ENCODE peak calls at places on chromosome 18, in ten cellular contexts. A, M, W, C, L, I, F, J, Y and O are unnamed samples.

GRCh38 chr18:6954501-6954900 is 163.1 kb downstream of the LAMA1 start:
- DNase-seq in L (no peak), W (no peak), J (no peak), M (no peak), Y (no peak), I (no peak), C (no peak), F (no peak), A (no peak), O (no peak)

GRCh38 chr18:23580677-23581367 is 5.5 kb downstream of the NPC1 start:
- DNase-seq in Y (peak; percentile 59), J (no peak), M (peak; percentile 51), I (no peak), L (no peak), A (peak; percentile 40), W (no peak), F (peak; percentile 94), C (no peak), O (no peak)

GRCh38 chr18:63178526-63178880 is 141.1 kb downstream of the BCL2 start:
- DNase-seq in Y (no peak), F (no peak), I (no peak), A (no peak), J (no peak), W (no peak), C (no peak), M (peak; percentile 8), L (no peak), O (no peak)

GRCh38 chr18:7729858-7730257 is 162.7 kb downstream of the PTPRM start:
- DNase-seq in I (no peak), F (no peak), A (no peak), W (no peak), L (no peak), C (no peak), M (no peak), Y (no peak), J (no peak), O (no peak)

GRCh38 chr18:32768646-32769206 is 4.1 kb downstream of the KLHL14 start:
- DNase-seq in A (no peak), F (no peak), Y (no peak), W (no peak), M (no peak), I (no peak), L (no peak), C (no peak), J (no peak), O (no peak)

GRCh38 chr18:8816233-8816632 is 110.9 kb downstream of the MTCL1 start:
- DNase-seq in W (no peak), M (no peak), F (no peak), I (no peak), Y (peak; percentile 44), C (no peak), A (no peak), L (no peak), J (no peak), O (no peak)

GRCh38 chr18:60846396-60846795 is 473.8 kb upstream of the MC4R start:
- DNase-seq in M (peak; percentile 3), F (no peak), W (no peak), J (no peak), L (no peak), A (no peak), C (no peak), I (no peak), Y (no peak), O (no peak)

GRCh38 chr18:59837586-59837985 is 62.2 kb upstream of the PMAIP1 start:
- DNase-seq in I (peak; percentile 66), J (peak; percentile 10), C (peak; percentile 51), A (peak; percentile 69), Y (peak; percentile 78), L (no peak), M (peak; percentile 77), F (peak; percentile 67), W (peak; percentile 48), O (no peak)

GRCh38 chr18:31954349-31954748 is 11.4 kb upstream of the TRAPPC8 start:
- DNase-seq in F (peak; percentile 10), J (no peak), W (no peak), A (peak; percentile 67), C (no peak), Y (peak; percentile 63), M (peak; percentile 47), L (no peak), I (no peak), O (no peak)

GRCh38 chr18:62802523-62802922 is 87.2 kb downstream of the PHLPP1 start:
- DNase-seq in L (no peak), Y (peak; percentile 55), F (no peak), W (no peak), J (no peak), I (no peak), A (no peak), C (no peak), M (peak; percentile 41), O (no peak)

GRCh38 chr18:12750708-12751502 is 48.1 kb downstream of the PSMG2 start:
- DNase-seq in Y (no peak), F (no peak), W (no peak), I (no peak), C (no peak), A (no peak), M (no peak), J (no peak), L (no peak), O (no peak)

GRCh38 chr18:63834471-63835113 is 52.9 kb upstream of the SERPINB2 start:
- DNase-seq in W (no peak), A (peak; percentile 33), C (no peak), L (no peak), M (no peak), Y (no peak), F (no peak), I (no peak), J (no peak), O (no peak)

GRCh38 chr18:616380-616995 is 19.7 kb downstream of the CLUL1 start:
- DNase-seq in M (peak; percentile 73), L (no peak), Y (peak; percentile 77), A (peak; percentile 53), C (no peak), W (no peak), I (peak; percentile 50), J (no peak), F (peak; percentile 58), O (no peak)

GRCh38 chr18:23998811-23999210 is 15.7 kb upstream of the TTC39C start:
- DNase-seq in I (peak; percentile 92), Y (no peak), J (no peak), F (no peak), C (no peak), W (no peak), A (peak; percentile 75), L (no peak), M (no peak), O (no peak)

GRCh38 chr18:3015203-3015590 is 2.3 kb upstream of the LPIN2 start:
- DNase-seq in C (no peak), Y (peak; percentile 80), L (no peak), J (no peak), I (no peak), F (peak; percentile 84), A (peak; percentile 88), W (no peak), M (peak; percentile 90), O (no peak)

GRCh38 chr18:9506046-9506792 is 30.9 kb downstream of the RALBP1 start:
- DNase-seq in F (peak; percentile 16), A (peak; percentile 71), L (no peak), Y (peak; percentile 50), J (no peak), M (no peak), I (no peak), W (no peak), C (no peak), O (no peak)

GRCh38 chr18:36066731-36067117 is 635 bp downstream of the RPRD1A start:
- DNase-seq in J (no peak), Y (peak; percentile 12), C (no peak), M (no peak), I (no peak), A (peak; percentile 9), L (no peak), W (no peak), F (peak; percentile 5), O (no peak)